ENCODE peak calls at places on chromosome 20, in seven cellular contexts. One of them, this sample, is unnamed.

GRCh38 chr20:46174469-46175126 is 56.5 kb downstream of the CD40 start:
- DNase-seq in body of pancreas: peak; percentile 74
- DNase-seq in heart right ventricle: peak; percentile 64
- DNase-seq in lower lobe of right lung: peak; percentile 84
- DNase-seq in CD8-positive, alpha-beta T cell: peak; percentile 51
- DNase-seq in tibial nerve: peak; percentile 69
- DNase-seq in PC-9: no peak
- DNase-seq in this sample: no peak

GRCh38 chr20:46592580-46593362 is 42.3 kb upstream of the OCSTAMP start:
- DNase-seq in body of pancreas: no peak
- DNase-seq in heart right ventricle: no peak
- DNase-seq in lower lobe of right lung: no peak
- DNase-seq in CD8-positive, alpha-beta T cell: no peak
- DNase-seq in tibial nerve: no peak
- DNase-seq in PC-9: no peak
- DNase-seq in this sample: no peak

GRCh38 chr20:39181490-39181889 is 219.3 kb downstream of the DHX35 start:
- DNase-seq in body of pancreas: no peak
- DNase-seq in heart right ventricle: no peak
- DNase-seq in lower lobe of right lung: no peak
- DNase-seq in CD8-positive, alpha-beta T cell: no peak
- DNase-seq in tibial nerve: no peak
- DNase-seq in PC-9: no peak
- DNase-seq in this sample: no peak

GRCh38 chr20:8532169-8532568 is 400.1 kb downstream of the PLCB1 start:
- DNase-seq in body of pancreas: peak; percentile 21
- DNase-seq in heart right ventricle: no peak
- DNase-seq in lower lobe of right lung: no peak
- DNase-seq in CD8-positive, alpha-beta T cell: no peak
- DNase-seq in tibial nerve: no peak
- DNase-seq in PC-9: no peak
- DNase-seq in this sample: no peak

GRCh38 chr20:47411161-47411560 is 54.7 kb upstream of the ZMYND8 start:
- DNase-seq in body of pancreas: no peak
- DNase-seq in heart right ventricle: peak; percentile 27
- DNase-seq in lower lobe of right lung: no peak
- DNase-seq in CD8-positive, alpha-beta T cell: no peak
- DNase-seq in tibial nerve: no peak
- DNase-seq in PC-9: no peak
- DNase-seq in this sample: no peak

GRCh38 chr20:51862796-51863195 is 60.5 kb upstream of the SALL4 start:
- DNase-seq in body of pancreas: no peak
- DNase-seq in heart right ventricle: no peak
- DNase-seq in lower lobe of right lung: no peak
- DNase-seq in CD8-positive, alpha-beta T cell: no peak
- DNase-seq in tibial nerve: no peak
- DNase-seq in PC-9: no peak
- DNase-seq in this sample: no peak

GRCh38 chr20:59778615-59779200 is 154.7 kb downstream of the SYCP2 start:
- DNase-seq in body of pancreas: no peak
- DNase-seq in heart right ventricle: no peak
- DNase-seq in lower lobe of right lung: no peak
- DNase-seq in CD8-positive, alpha-beta T cell: no peak
- DNase-seq in tibial nerve: no peak
- DNase-seq in PC-9: no peak
- DNase-seq in this sample: peak; percentile 14

GRCh38 chr20:48822879-48823385 is 4.9 kb downstream of the PREX1 start:
- DNase-seq in body of pancreas: no peak
- DNase-seq in heart right ventricle: no peak
- DNase-seq in lower lobe of right lung: no peak
- DNase-seq in CD8-positive, alpha-beta T cell: no peak
- DNase-seq in tibial nerve: no peak
- DNase-seq in PC-9: no peak
- DNase-seq in this sample: no peak

GRCh38 chr20:31851240-31851955 is 6.0 kb upstream of the FOXS1 start:
- DNase-seq in body of pancreas: no peak
- DNase-seq in heart right ventricle: no peak
- DNase-seq in lower lobe of right lung: no peak
- DNase-seq in CD8-positive, alpha-beta T cell: no peak
- DNase-seq in tibial nerve: no peak
- DNase-seq in PC-9: no peak
- DNase-seq in this sample: no peak

GRCh38 chr20:45994761-45995160 is 13.9 kb upstream of the MMP9 start:
- DNase-seq in body of pancreas: no peak
- DNase-seq in heart right ventricle: no peak
- DNase-seq in lower lobe of right lung: peak; percentile 12
- DNase-seq in CD8-positive, alpha-beta T cell: no peak
- DNase-seq in tibial nerve: no peak
- DNase-seq in PC-9: peak; percentile 73
- DNase-seq in this sample: no peak

GRCh38 chr20:44496976-44497375 is 21.3 kb downstream of the TTPAL start:
- DNase-seq in body of pancreas: no peak
- DNase-seq in heart right ventricle: no peak
- DNase-seq in lower lobe of right lung: no peak
- DNase-seq in CD8-positive, alpha-beta T cell: no peak
- DNase-seq in tibial nerve: no peak
- DNase-seq in PC-9: peak; percentile 85
- DNase-seq in this sample: no peak

DNA sequence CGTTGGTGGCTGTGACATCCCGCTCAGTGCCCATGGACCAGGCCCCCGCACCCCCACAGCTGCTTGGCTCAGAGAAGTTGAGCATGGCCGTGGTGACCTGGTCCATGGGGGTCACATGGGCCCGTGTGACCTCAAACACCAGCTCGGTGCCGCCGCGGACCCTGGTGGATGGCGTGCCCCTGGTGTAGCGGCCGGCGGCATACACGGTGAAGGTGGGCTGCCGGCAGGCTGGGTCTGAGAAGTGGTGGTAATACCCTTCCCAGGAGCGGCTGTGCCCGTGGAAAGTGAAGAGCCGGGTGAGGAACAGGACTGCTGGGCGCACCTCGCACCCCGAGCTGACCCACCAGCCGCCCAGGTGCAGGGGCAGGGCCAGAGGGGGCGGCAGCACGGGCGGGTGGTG is 54.1 kb downstream of the APCDD1L start:
- DNase-seq in body of pancreas: no peak
- DNase-seq in heart right ventricle: no peak
- DNase-seq in lower lobe of right lung: no peak
- DNase-seq in CD8-positive, alpha-beta T cell: no peak
- DNase-seq in tibial nerve: no peak
- DNase-seq in PC-9: no peak
- DNase-seq in this sample: no peak
- TF ChIP-seq CTCF in body of pancreas: no peak
- TF ChIP-seq CTCF in heart right ventricle: no peak
- TF ChIP-seq CTCF in lower lobe of right lung: no peak
- TF ChIP-seq CTCF in CD8-positive, alpha-beta T cell: no peak
- TF ChIP-seq CTCF in tibial nerve: no peak
- TF ChIP-seq CTCF in PC-9: no peak
- TF ChIP-seq CTCF in this sample: no peak

GRCh38 chr20:64181391-64181790 is 17.1 kb downstream of the MYT1 start:
- DNase-seq in body of pancreas: no peak
- DNase-seq in heart right ventricle: no peak
- DNase-seq in lower lobe of right lung: peak; percentile 8
- DNase-seq in CD8-positive, alpha-beta T cell: no peak
- DNase-seq in tibial nerve: no peak
- DNase-seq in PC-9: no peak
- DNase-seq in this sample: no peak

GRCh38 chr20:64177420-64177783 is 13.2 kb downstream of the MYT1 start:
- DNase-seq in body of pancreas: no peak
- DNase-seq in heart right ventricle: no peak
- DNase-seq in lower lobe of right lung: peak; percentile 20
- DNase-seq in CD8-positive, alpha-beta T cell: no peak
- DNase-seq in tibial nerve: no peak
- DNase-seq in PC-9: no peak
- DNase-seq in this sample: no peak

GRCh38 chr20:64177787-64178186 is 13.5 kb downstream of the MYT1 start:
- DNase-seq in body of pancreas: no peak
- DNase-seq in heart right ventricle: no peak
- DNase-seq in lower lobe of right lung: peak; percentile 20
- DNase-seq in CD8-positive, alpha-beta T cell: no peak
- DNase-seq in tibial nerve: no peak
- DNase-seq in PC-9: no peak
- DNase-seq in this sample: no peak

GRCh38 chr20:64180673-64181072 is 16.4 kb downstream of the MYT1 start:
- DNase-seq in body of pancreas: no peak
- DNase-seq in heart right ventricle: no peak
- DNase-seq in lower lobe of right lung: peak; percentile 3
- DNase-seq in CD8-positive, alpha-beta T cell: no peak
- DNase-seq in tibial nerve: no peak
- DNase-seq in PC-9: no peak
- DNase-seq in this sample: no peak

DNA sequence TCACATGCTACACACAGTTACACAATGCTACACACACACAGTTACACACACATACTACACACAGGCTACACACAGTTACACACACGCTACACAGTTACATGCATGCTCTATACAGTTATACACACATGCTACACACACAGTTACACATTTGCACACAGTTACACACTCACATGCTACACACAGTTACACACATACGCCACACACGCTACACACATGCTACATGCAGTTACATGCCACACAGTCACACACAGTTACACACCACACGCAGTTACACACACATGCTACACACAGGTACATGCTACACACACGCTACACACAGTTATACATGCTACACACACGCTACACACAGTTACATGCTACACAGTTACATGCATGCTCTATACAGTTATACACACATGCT is 15.6 kb downstream of the MYT1 start:
- DNase-seq in body of pancreas: no peak
- DNase-seq in heart right ventricle: no peak
- DNase-seq in lower lobe of right lung: no peak
- DNase-seq in CD8-positive, alpha-beta T cell: no peak
- DNase-seq in tibial nerve: no peak
- DNase-seq in PC-9: no peak
- DNase-seq in this sample: no peak
- H3K27ac ChIP-seq in body of pancreas: no peak overlapping the region
- H3K27ac ChIP-seq in heart right ventricle: no peak overlapping the region
- H3K27ac ChIP-seq in lower lobe of right lung: no peak overlapping the region
- H3K27ac ChIP-seq in CD8-positive, alpha-beta T cell: no peak overlapping the region
- H3K27ac ChIP-seq in tibial nerve: no peak overlapping the region
- H3K27ac ChIP-seq in PC-9: no peak overlapping the region
- H3K27ac ChIP-seq in this sample: no peak overlapping the region

GRCh38 chr20:36305602-36306556 is at the start of gene DLGAP4:
- DNase-seq in body of pancreas: no peak
- DNase-seq in heart right ventricle: no peak
- DNase-seq in lower lobe of right lung: no peak
- DNase-seq in CD8-positive, alpha-beta T cell: no peak
- DNase-seq in tibial nerve: no peak
- DNase-seq in PC-9: no peak
- DNase-seq in this sample: peak; percentile 9

GRCh38 chr20:36308986-36309385 is 2.8 kb downstream of the DLGAP4 start:
- DNase-seq in body of pancreas: no peak
- DNase-seq in heart right ventricle: no peak
- DNase-seq in lower lobe of right lung: no peak
- DNase-seq in CD8-positive, alpha-beta T cell: no peak
- DNase-seq in tibial nerve: no peak
- DNase-seq in PC-9: no peak
- DNase-seq in this sample: no peak

GRCh38 chr20:36308318-36308710 is 2.2 kb downstream of the DLGAP4 start:
- DNase-seq in body of pancreas: no peak
- DNase-seq in heart right ventricle: no peak
- DNase-seq in lower lobe of right lung: no peak
- DNase-seq in CD8-positive, alpha-beta T cell: no peak
- DNase-seq in tibial nerve: no peak
- DNase-seq in PC-9: no peak
- DNase-seq in this sample: peak; percentile 64

GRCh38 chr20:36306557-36307411 is 645 bp downstream of the DLGAP4 start:
- DNase-seq in body of pancreas: no peak
- DNase-seq in heart right ventricle: no peak
- DNase-seq in lower lobe of right lung: no peak
- DNase-seq in CD8-positive, alpha-beta T cell: no peak
- DNase-seq in tibial nerve: no peak
- DNase-seq in PC-9: no peak
- DNase-seq in this sample: peak; percentile 58

DNA sequence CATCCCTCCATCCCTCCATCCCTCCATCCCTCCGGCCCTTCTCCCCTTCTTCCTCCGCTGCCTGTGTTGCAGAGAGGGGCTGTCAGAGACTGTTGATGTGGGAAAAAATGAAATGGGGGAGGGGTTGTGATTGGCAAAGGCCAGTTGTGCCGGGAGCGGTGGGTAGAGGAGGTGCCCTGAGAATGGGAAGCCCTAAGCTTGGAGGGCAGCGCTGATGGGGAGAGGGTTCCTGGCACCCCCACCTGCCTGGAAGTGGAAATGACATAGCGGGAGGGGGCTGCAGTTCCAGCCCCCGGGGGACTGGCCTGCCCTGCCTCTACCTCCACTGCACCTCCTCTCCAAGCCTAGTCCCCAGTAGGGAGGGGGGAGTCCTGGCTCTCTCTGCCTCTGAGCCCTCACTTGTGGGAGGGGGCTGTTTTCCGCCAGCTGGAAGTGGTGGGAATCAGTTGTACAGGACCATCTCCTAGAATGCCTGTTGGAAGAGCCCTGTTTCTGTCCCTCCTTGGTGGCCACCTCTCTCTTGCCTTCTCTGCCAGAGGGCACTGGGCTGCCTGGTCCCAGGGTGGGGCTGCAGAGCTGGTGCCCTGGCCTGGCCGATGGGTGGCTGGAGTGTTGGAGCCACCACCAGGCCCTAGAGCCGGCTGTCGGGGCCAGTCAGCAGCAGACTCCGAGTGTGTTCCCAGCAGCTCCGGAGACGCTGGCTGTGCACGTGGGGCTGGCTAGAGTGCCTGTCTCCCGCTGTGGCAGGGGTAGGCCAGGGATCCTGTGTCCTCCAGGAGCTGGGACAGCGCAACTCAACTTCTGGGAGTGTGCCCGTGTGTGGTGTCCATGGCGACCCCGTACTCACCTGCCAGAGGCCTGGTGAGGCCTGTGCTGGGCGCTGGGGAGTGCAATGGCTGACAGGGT is 1.5 kb downstream of the DLGAP4 start:
- DNase-seq in body of pancreas: no peak
- DNase-seq in heart right ventricle: no peak
- DNase-seq in lower lobe of right lung: no peak
- DNase-seq in CD8-positive, alpha-beta T cell: no peak
- DNase-seq in tibial nerve: no peak
- DNase-seq in PC-9: no peak
- DNase-seq in this sample: peak; percentile 64
- H3K4me3 ChIP-seq in body of pancreas: no peak overlapping the region
- H3K4me3 ChIP-seq in heart right ventricle: no peak overlapping the region
- H3K4me3 ChIP-seq in lower lobe of right lung: no peak overlapping the region
- H3K4me3 ChIP-seq in CD8-positive, alpha-beta T cell: no peak overlapping the region
- H3K4me3 ChIP-seq in tibial nerve: no peak overlapping the region
- H3K4me3 ChIP-seq in PC-9: no peak overlapping the region
- H3K4me3 ChIP-seq in this sample: no peak overlapping the region

DNA sequence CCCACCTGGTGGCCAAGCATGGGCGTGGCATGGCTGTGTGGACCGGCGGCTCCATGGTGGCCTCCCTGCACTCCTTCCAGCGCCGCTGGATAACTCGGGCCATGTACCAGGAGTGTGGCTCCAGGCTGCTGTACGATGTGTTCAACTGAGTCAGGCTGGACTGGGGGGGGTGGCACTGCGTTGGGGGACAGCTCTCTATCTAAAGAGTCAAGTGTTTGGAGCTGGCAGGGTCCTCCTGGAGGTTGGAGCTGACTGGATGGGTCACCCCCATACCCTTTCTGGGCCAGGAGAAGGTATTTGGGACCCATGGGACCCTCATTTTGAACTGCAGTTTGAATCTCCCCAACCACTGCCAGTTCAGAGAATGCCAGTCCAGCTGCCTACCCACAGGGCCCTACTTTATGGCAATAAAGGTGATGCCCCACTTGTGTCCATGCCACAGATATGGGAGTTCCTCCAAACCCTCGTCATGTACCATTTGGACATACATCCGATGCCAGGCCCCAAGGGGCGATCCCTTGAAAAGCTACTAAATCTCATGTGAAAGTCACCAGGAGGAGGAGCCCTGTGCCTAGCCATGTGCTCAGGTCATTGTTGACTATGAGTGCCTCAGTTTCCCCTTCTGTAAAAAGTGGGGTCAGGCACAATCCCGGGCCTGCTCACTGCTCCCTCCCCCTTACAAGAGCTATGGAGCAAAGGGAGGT is 1.5 kb downstream of the ACTL10 start:
- DNase-seq in body of pancreas: peak; percentile 83
- DNase-seq in heart right ventricle: peak; percentile 76
- DNase-seq in lower lobe of right lung: peak; percentile 86
- DNase-seq in CD8-positive, alpha-beta T cell: peak; percentile 68
- DNase-seq in tibial nerve: peak; percentile 59
- DNase-seq in PC-9: no peak
- DNase-seq in this sample: peak; percentile 88
- TF ChIP-seq CTCF in body of pancreas: no peak
- TF ChIP-seq CTCF in heart right ventricle: peak; percentile 83
- TF ChIP-seq CTCF in lower lobe of right lung: no peak
- TF ChIP-seq CTCF in CD8-positive, alpha-beta T cell: no peak
- TF ChIP-seq CTCF in tibial nerve: peak; percentile 97
- TF ChIP-seq CTCF in PC-9: peak; percentile 91
- TF ChIP-seq CTCF in this sample: peak; percentile 94